ENCODE peak calls at places on chromosomes 12 and 14, in seven cellular contexts. One of them, this sample, is unnamed.

GRCh38 chr14:89237923-89238529 is 179.0 kb downstream of the FOXN3 start:
- DNase-seq in mammary epithelial cell: peak; percentile 6
- DNase-seq in esophagus squamous epithelium: no peak
- DNase-seq in CD4-positive, alpha-beta memory T cell: no peak
- DNase-seq in transverse colon: no peak
- DNase-seq in GM23338: peak; percentile 85
- DNase-seq in GM06990: no peak
- DNase-seq in this sample: no peak

GRCh38 chr14:32224731-32225377 is 21.8 kb upstream of the RNU6-8 start:
- DNase-seq in mammary epithelial cell: peak; percentile 60
- DNase-seq in esophagus squamous epithelium: no peak
- DNase-seq in CD4-positive, alpha-beta memory T cell: no peak
- DNase-seq in transverse colon: no peak
- DNase-seq in GM23338: peak; percentile 30
- DNase-seq in GM06990: no peak
- DNase-seq in this sample: peak; percentile 70

GRCh38 chr14:61179061-61179675 is 102.0 kb downstream of the TMEM30B start:
- DNase-seq in mammary epithelial cell: no peak
- DNase-seq in esophagus squamous epithelium: no peak
- DNase-seq in CD4-positive, alpha-beta memory T cell: no peak
- DNase-seq in transverse colon: no peak
- DNase-seq in GM23338: no peak
- DNase-seq in GM06990: no peak
- DNase-seq in this sample: no peak

GRCh38 chr14:50082784-50083466 is 33.4 kb downstream of the VCPKMT start:
- DNase-seq in mammary epithelial cell: peak; percentile 94
- DNase-seq in esophagus squamous epithelium: no peak
- DNase-seq in CD4-positive, alpha-beta memory T cell: peak; percentile 87
- DNase-seq in transverse colon: peak; percentile 74
- DNase-seq in GM23338: no peak
- DNase-seq in GM06990: peak; percentile 70
- DNase-seq in this sample: no peak

GRCh38 chr12:102879144-102879763 is 37.8 kb downstream of the PAH start:
- DNase-seq in mammary epithelial cell: peak; percentile 79
- DNase-seq in esophagus squamous epithelium: no peak
- DNase-seq in CD4-positive, alpha-beta memory T cell: no peak
- DNase-seq in transverse colon: no peak
- DNase-seq in GM23338: peak; percentile 90
- DNase-seq in GM06990: peak; percentile 13
- DNase-seq in this sample: peak; percentile 72

GRCh38 chr12:54032627-54033100 is at the start of gene HOXC5:
- DNase-seq in mammary epithelial cell: peak; percentile 53
- DNase-seq in esophagus squamous epithelium: no peak
- DNase-seq in CD4-positive, alpha-beta memory T cell: peak; percentile 54
- DNase-seq in transverse colon: peak; percentile 65
- DNase-seq in GM23338: peak; percentile 94
- DNase-seq in GM06990: no peak
- DNase-seq in this sample: peak; percentile 65

GRCh38 chr14:100523131-100523530 is 64.1 kb downstream of the BEGAIN start:
- DNase-seq in mammary epithelial cell: no peak
- DNase-seq in esophagus squamous epithelium: no peak
- DNase-seq in CD4-positive, alpha-beta memory T cell: no peak
- DNase-seq in transverse colon: no peak
- DNase-seq in GM23338: no peak
- DNase-seq in GM06990: no peak
- DNase-seq in this sample: no peak

GRCh38 chr14:61608245-61609142 is 86.8 kb upstream of the HIF1A start:
- DNase-seq in mammary epithelial cell: no peak
- DNase-seq in esophagus squamous epithelium: no peak
- DNase-seq in CD4-positive, alpha-beta memory T cell: no peak
- DNase-seq in transverse colon: no peak
- DNase-seq in GM23338: no peak
- DNase-seq in GM06990: no peak
- DNase-seq in this sample: no peak

GRCh38 chr12:2541805-2542204 is 253.0 kb upstream of the FKBP4 start:
- DNase-seq in mammary epithelial cell: no peak
- DNase-seq in esophagus squamous epithelium: no peak
- DNase-seq in CD4-positive, alpha-beta memory T cell: no peak
- DNase-seq in transverse colon: no peak
- DNase-seq in GM23338: no peak
- DNase-seq in GM06990: no peak
- DNase-seq in this sample: no peak

GRCh38 chr14:105387530-105387922 is 10.8 kb upstream of the TEX22 start:
- DNase-seq in mammary epithelial cell: no peak
- DNase-seq in esophagus squamous epithelium: no peak
- DNase-seq in CD4-positive, alpha-beta memory T cell: no peak
- DNase-seq in transverse colon: no peak
- DNase-seq in GM23338: no peak
- DNase-seq in GM06990: peak; percentile 2
- DNase-seq in this sample: no peak

GRCh38 chr12:53207042-53207441 is at the start of gene ITGB7:
- DNase-seq in mammary epithelial cell: no peak
- DNase-seq in esophagus squamous epithelium: no peak
- DNase-seq in CD4-positive, alpha-beta memory T cell: peak; percentile 67
- DNase-seq in transverse colon: peak; percentile 81
- DNase-seq in GM23338: peak; percentile 11
- DNase-seq in GM06990: peak; percentile 69
- DNase-seq in this sample: peak; percentile 63

GRCh38 chr14:76024211-76024907 is 38.8 kb downstream of the IFT43 start:
- DNase-seq in mammary epithelial cell: no peak
- DNase-seq in esophagus squamous epithelium: no peak
- DNase-seq in CD4-positive, alpha-beta memory T cell: no peak
- DNase-seq in transverse colon: no peak
- DNase-seq in GM23338: no peak
- DNase-seq in GM06990: no peak
- DNase-seq in this sample: no peak

GRCh38 chr14:76019676-76020075 is 34.1 kb downstream of the IFT43 start:
- DNase-seq in mammary epithelial cell: no peak
- DNase-seq in esophagus squamous epithelium: no peak
- DNase-seq in CD4-positive, alpha-beta memory T cell: no peak
- DNase-seq in transverse colon: no peak
- DNase-seq in GM23338: no peak
- DNase-seq in GM06990: no peak
- DNase-seq in this sample: no peak

GRCh38 chr14:76023757-76024156 is 38.2 kb downstream of the IFT43 start:
- DNase-seq in mammary epithelial cell: no peak
- DNase-seq in esophagus squamous epithelium: no peak
- DNase-seq in CD4-positive, alpha-beta memory T cell: no peak
- DNase-seq in transverse colon: no peak
- DNase-seq in GM23338: no peak
- DNase-seq in GM06990: no peak
- DNase-seq in this sample: no peak

DNA sequence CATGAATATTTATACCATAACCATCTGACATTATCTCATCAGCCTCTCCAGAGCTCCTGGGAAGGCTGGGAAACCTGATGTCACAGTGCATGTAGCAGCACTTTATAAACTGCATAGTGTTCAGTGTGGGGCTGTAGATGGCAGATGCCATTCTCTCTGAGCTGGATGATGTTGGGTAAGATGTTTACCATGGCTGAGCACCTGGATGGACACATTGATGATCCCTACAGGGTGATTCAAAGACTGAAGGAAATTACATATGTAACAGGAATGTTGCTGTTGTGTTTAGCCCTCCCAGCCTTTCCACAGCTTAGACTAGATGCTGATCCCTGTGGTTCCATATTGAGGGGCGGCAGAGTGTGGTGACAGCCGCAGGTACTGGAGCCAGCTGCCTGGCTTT is 37.4 kb downstream of the IFT43 start:
- DNase-seq in mammary epithelial cell: peak; percentile 32
- DNase-seq in esophagus squamous epithelium: no peak
- DNase-seq in CD4-positive, alpha-beta memory T cell: no peak
- DNase-seq in transverse colon: no peak
- DNase-seq in GM23338: no peak
- DNase-seq in GM06990: no peak
- DNase-seq in this sample: no peak
- H3K27me3 ChIP-seq in mammary epithelial cell: no peaks in the 10 kb centered on the region
- H3K27me3 ChIP-seq in esophagus squamous epithelium: no peaks in the 10 kb centered on the region
- H3K27me3 ChIP-seq in CD4-positive, alpha-beta memory T cell: no peaks in the 10 kb centered on the region
- H3K27me3 ChIP-seq in transverse colon: no peaks in the 10 kb centered on the region
- H3K27me3 ChIP-seq in GM23338: no peaks in the 10 kb centered on the region
- H3K27me3 ChIP-seq in GM06990: no peaks in the 10 kb centered on the region
- H3K27me3 ChIP-seq in this sample: no peaks in the 10 kb centered on the region

DNA sequence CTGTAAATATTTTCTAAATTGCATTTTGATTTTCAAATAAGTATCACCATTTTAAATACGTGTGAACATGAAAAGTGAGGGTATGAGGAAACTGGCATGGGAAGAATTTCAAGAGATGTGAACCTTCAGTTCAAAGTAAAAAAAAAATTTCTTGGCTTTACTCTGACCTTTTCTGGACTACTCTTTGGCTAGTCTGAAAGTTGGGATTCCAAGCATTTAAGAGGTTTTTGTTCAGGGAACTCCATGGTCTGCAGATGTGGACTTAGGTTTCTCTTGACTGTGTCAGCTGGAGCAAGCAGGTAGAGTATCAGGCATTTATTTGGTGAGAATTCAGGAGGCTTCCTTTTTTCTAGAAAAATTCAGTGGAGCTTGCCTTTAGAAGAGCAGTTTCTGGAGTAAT is 311.6 kb downstream of the LRIG3 start:
- DNase-seq in mammary epithelial cell: no peak
- DNase-seq in esophagus squamous epithelium: no peak
- DNase-seq in CD4-positive, alpha-beta memory T cell: no peak
- DNase-seq in transverse colon: no peak
- DNase-seq in GM23338: no peak
- DNase-seq in GM06990: no peak
- DNase-seq in this sample: no peak
- H3K27me3 ChIP-seq in mammary epithelial cell: no peaks in the 10 kb centered on the region
- H3K27me3 ChIP-seq in esophagus squamous epithelium: no peaks in the 10 kb centered on the region
- H3K27me3 ChIP-seq in CD4-positive, alpha-beta memory T cell: no peaks in the 10 kb centered on the region
- H3K27me3 ChIP-seq in transverse colon: no peaks in the 10 kb centered on the region
- H3K27me3 ChIP-seq in GM23338: no peaks in the 10 kb centered on the region
- H3K27me3 ChIP-seq in GM06990: no peaks in the 10 kb centered on the region
- H3K27me3 ChIP-seq in this sample: no peaks in the 10 kb centered on the region

DNA sequence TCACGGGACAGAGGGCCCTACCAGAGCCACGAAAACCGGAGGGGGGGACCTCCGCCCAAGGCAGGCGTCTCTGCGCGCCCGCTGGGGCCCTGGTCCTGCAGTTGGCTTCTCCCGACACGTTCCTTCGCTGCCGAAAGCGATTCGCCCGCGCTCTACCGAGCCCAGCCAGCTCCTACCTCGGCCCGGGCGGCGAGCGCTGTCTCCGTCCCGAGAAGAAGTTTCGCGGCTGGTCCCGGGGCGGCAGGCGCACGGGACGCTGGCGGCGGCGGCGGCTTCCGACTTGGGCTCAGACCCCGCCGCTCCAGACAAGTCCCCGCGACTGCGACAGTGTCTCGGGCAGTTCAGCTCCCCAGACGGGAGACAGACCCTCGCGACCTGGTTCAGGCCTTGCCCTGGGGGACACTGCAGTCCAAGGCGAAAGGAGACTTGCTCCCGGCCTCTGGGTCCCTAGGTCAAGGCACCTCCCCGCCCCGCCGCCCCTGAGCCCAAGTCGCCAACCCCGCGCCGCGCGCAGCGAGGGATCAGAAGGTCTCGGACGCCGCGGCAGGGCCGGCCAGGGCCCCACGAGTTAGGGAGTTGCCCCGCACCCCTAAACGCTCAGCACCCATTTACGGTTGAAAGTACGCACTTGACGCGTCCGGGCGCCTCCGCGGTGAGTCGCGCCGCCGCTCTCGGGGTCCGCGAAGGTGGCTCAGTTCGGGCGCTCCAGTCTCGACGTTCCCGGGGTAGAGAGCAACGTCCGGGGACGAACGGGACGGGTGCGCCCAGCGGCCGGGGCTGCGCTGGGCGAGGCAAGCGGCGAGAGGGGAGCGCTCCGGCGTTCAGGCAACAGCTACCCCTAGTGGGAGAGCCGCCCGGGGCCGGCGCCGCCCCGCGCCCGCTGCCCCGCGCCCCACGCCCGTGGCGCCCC is 1.4 kb upstream of the DIO3 start:
- DNase-seq in mammary epithelial cell: no peak
- DNase-seq in esophagus squamous epithelium: no peak
- DNase-seq in CD4-positive, alpha-beta memory T cell: no peak
- DNase-seq in transverse colon: peak; percentile 48
- DNase-seq in GM23338: peak; percentile 67
- DNase-seq in GM06990: no peak
- DNase-seq in this sample: no peak
- H3K27me3 ChIP-seq in mammary epithelial cell: peaks cover 41% of the 10 kb centered on the region
- H3K27me3 ChIP-seq in esophagus squamous epithelium: peaks cover 46% of the 10 kb centered on the region
- H3K27me3 ChIP-seq in CD4-positive, alpha-beta memory T cell: peaks cover 8% of the 10 kb centered on the region
- H3K27me3 ChIP-seq in transverse colon: peaks cover 69% of the 10 kb centered on the region
- H3K27me3 ChIP-seq in GM23338: peaks cover 78% of the 10 kb centered on the region
- H3K27me3 ChIP-seq in GM06990: no peaks in the 10 kb centered on the region
- H3K27me3 ChIP-seq in this sample: peaks cover 88% of the 10 kb centered on the region

DNA sequence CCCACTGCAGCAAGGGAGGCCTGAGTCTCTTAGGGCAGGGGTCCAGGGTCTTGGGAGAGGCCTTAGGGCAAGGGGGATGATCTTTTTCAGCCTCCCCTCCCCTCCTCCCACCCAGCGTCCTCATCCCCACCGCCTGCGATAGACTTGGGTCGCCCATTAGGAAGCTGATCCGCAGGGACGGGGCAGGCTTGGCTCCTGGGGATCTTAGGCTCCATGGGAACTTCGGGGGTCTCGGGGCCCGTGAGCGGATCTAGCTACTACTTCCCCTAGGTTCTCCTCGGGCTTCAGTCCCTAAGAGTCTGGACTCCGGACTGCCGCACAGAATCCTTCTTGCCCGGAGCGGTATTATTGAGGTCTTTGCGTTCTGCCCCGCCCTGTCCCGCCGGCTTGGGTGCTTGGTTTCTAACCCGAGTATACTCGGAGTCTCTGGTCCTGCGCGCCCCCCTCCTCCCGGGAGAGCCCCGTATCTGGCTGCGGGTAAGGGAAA is 2.2 kb upstream of the PTHLH start:
- DNase-seq in mammary epithelial cell: no peak
- DNase-seq in esophagus squamous epithelium: no peak
- DNase-seq in CD4-positive, alpha-beta memory T cell: no peak
- DNase-seq in transverse colon: no peak
- DNase-seq in GM23338: no peak
- DNase-seq in GM06990: no peak
- DNase-seq in this sample: no peak
- H3K27me3 ChIP-seq in mammary epithelial cell: no peaks in the 10 kb centered on the region
- H3K27me3 ChIP-seq in esophagus squamous epithelium: peaks cover 17% of the 10 kb centered on the region
- H3K27me3 ChIP-seq in CD4-positive, alpha-beta memory T cell: peaks cover 36% of the 10 kb centered on the region
- H3K27me3 ChIP-seq in transverse colon: peaks cover 87% of the 10 kb centered on the region
- H3K27me3 ChIP-seq in GM23338: peaks cover 98% of the 10 kb centered on the region
- H3K27me3 ChIP-seq in GM06990: no peaks in the 10 kb centered on the region
- H3K27me3 ChIP-seq in this sample: no peaks in the 10 kb centered on the region

This sample was measured in tibial artery.